ENCODE peak calls at places on chromosomes 12 and 14, in eight cellular contexts. K is lower lobe of right lung; D is esophagus squamous epithelium; C is A549; S is tibial nerve; N is naive thymus-derived CD4-positive, alpha-beta T cell; T is CD8-positive, alpha-beta T cell; Z is adipocyte. J is an unnamed sample. For H3K9me3, the result is how much of the 10 kb centered on the place peaks cover.

GRCh38 chr14:48027115-48027514 is 351.7 kb upstream of the MDGA2 start:
- DNase-seq in N (no peak), T (no peak), S (no peak), C (no peak), K (no peak), Z (no peak), D (no peak), J (no peak)

GRCh38 chr12:51322452-51322851 is 1.5 kb downstream of the BIN2 start:
- DNase-seq in S (no peak), T (no peak), C (no peak), D (no peak), Z (no peak), N (no peak), K (no peak), J (no peak)

GRCh38 chr12:33531261-33531660 is 91.6 kb upstream of the SYT10 start:
- DNase-seq in Z (no peak), S (no peak), N (no peak), C (no peak), K (no peak), D (no peak), T (no peak), J (no peak)

GRCh38 chr12:7351177-7351576 is 47.3 kb downstream of the ACSM4 start:
- DNase-seq in K (no peak), C (no peak), S (no peak), Z (no peak), N (no peak), D (no peak), T (no peak), J (no peak)

GRCh38 chr12:103182299-103182698 is 224.8 kb downstream of the ASCL1 start:
- DNase-seq in N (no peak), K (no peak), Z (no peak), T (no peak), D (no peak), S (no peak), C (no peak), J (no peak)

GRCh38 chr14:99430491-99430890 is 50.2 kb downstream of the SETD3 start:
- DNase-seq in S (no peak), D (no peak), C (peak), T (no peak), Z (no peak), K (peak), N (no peak), J (no peak)

GRCh38 chr12:59708484-59708883 is 112.7 kb downstream of the SLC16A7 start:
- DNase-seq in K (no peak), Z (no peak), D (no peak), N (no peak), S (no peak), C (no peak), T (no peak), J (no peak)

GRCh38 chr12:49377386-49377785 is 10.1 kb downstream of the SPATS2 start:
- DNase-seq in N (no peak), D (no peak), S (no peak), K (no peak), T (no peak), Z (no peak), C (no peak), J (no peak)

GRCh38 chr12:48002773-48003218 is 1.5 kb downstream of the COL2A1 start:
- DNase-seq in C (no peak), N (no peak), S (no peak), Z (peak), T (no peak), K (no peak), D (no peak), J (no peak)

GRCh38 chr14:71739273-71739990 is 192.8 kb upstream of the RGS6 start:
- DNase-seq in K (no peak), S (no peak), D (no peak), N (no peak), T (no peak), C (peak), Z (no peak), J (no peak)

GRCh38 chr12:105168006-105168405 is 60.5 kb downstream of the WASHC4 start:
- DNase-seq in K (no peak), N (no peak), Z (no peak), C (no peak), D (no peak), T (no peak), S (no peak), J (no peak)

GRCh38 chr12:45615268-45615667 is 114.2 kb upstream of the ARID2 start:
- DNase-seq in N (no peak), T (no peak), Z (peak), C (no peak), K (no peak), D (no peak), S (no peak), J (no peak)

GRCh38 chr14:22850944-22851790 is 14.8 kb downstream of the MMP14 start:
- DNase-seq in S (peak), C (no peak), D (no peak), Z (peak), N (no peak), K (peak), T (no peak), J (peak)

GRCh38 chr12:109153711-109154434 is 37.5 kb downstream of the ACACB start:
- DNase-seq in K (no peak), D (no peak), N (no peak), C (peak), Z (no peak), S (no peak), T (no peak), J (no peak)

GRCh38 chr14:103524002-103524785 is 1.6 kb upstream of the CKB start:
- DNase-seq in Z (no peak), T (no peak), D (no peak), N (no peak), S (no peak), K (no peak), C (no peak), J (no peak)

GRCh38 chr12:47705239-47705570 is 625 bp downstream of the RPAP3 start:
- DNase-seq in T (no peak), N (no peak), Z (no peak), D (no peak), K (no peak), C (no peak), S (no peak), J (no peak)

GRCh38 chr12:92971869-92972524 is 42.9 kb upstream of the EEA1 start:
- DNase-seq in N (no peak), S (no peak), T (no peak), K (no peak), C (no peak), Z (peak), D (no peak), J (no peak)

GRCh38 chr14:76323331-76324050 is 52.4 kb upstream of the ESRRB start:
- DNase-seq in D (no peak), Z (no peak), N (no peak), T (no peak), S (no peak), K (no peak), C (no peak), J (no peak)

GRCh38 chr14:31080060-31080459 is 53.9 kb upstream of the STRN3 start:
- DNase-seq in C (no peak), T (no peak), S (no peak), D (no peak), K (no peak), N (no peak), Z (peak), J (no peak)

GRCh38 chr14:102256691-102257090 is 48.3 kb downstream of the MOK start:
- DNase-seq in C (no peak), K (no peak), T (no peak), N (no peak), Z (no peak), S (no peak), D (no peak), J (no peak)

GRCh38 chr12:120290541-120291312 is 976 bp downstream of the RNU4-2 start:
- DNase-seq in K (peak), T (peak), C (peak), S (peak), N (peak), Z (peak), D (no peak), J (peak)

GRCh38 chr12:54125950-54126695 is 62.7 kb downstream of the SMUG1 start:
- DNase-seq in T (peak), N (no peak), S (peak), C (no peak), D (no peak), Z (peak), K (no peak), J (no peak)

GRCh38 chr14:94601961-94602391 is 10.2 kb upstream of the SERPINA3 start:
- DNase-seq in Z (peak), T (no peak), D (no peak), K (no peak), S (peak), N (no peak), C (peak), J (peak)

GRCh38 chr14:68548194-68549056 is 244.4 kb downstream of the ZFP36L1 start:
- DNase-seq in N (no peak), K (peak), D (no peak), T (no peak), Z (peak), C (peak), S (peak), J (peak)

GRCh38 chr12:105025890-105026289 is 39.8 kb downstream of the NOPCHAP1 start:
- DNase-seq in C (no peak), S (peak), K (no peak), N (no peak), T (no peak), Z (peak), D (no peak), J (peak)

GRCh38 chr14:67187826-67188225 is 1.4 kb upstream of the GARIN2 start:
- DNase-seq in C (no peak), Z (peak), D (no peak), N (no peak), T (no peak), K (no peak), S (no peak), J (no peak)

GRCh38 chr12:30201301-30202160 is 417.8 kb upstream of the TMTC1 start:
- DNase-seq in S (no peak), T (no peak), N (no peak), Z (no peak), D (no peak), C (no peak), K (no peak), J (no peak)
- H3K4me3 ChIP-seq in S (peak), T (no peak), N (no peak), Z (peak), D (peak), C (no peak), K (no peak), J (no peak)

GRCh38 chr12:38157933-38158401 is 158.6 kb upstream of the ALG10B start:
- DNase-seq in T (no peak), N (no peak), Z (no peak), S (no peak), D (no peak), C (no peak), K (no peak), J (no peak)
- H3K9me3 ChIP-seq in T (under half), N (under half), Z (under half), S (under half), D (under half), C (under half), K (under half), J (under half)

GRCh38 chr12:57226588-57227314 is 2.8 kb upstream of the SHMT2 start:
- DNase-seq in T (no peak), K (no peak), S (no peak), Z (no peak), C (no peak), N (no peak), D (no peak), J (no peak)
- H3K4me3 ChIP-seq in T (no peak), K (no peak), S (no peak), Z (no peak), C (no peak), N (no peak), D (peak), J (no peak)

GRCh38 chr12:132338781-132339180 is 9.4 kb upstream of the GALNT9 start:
- DNase-seq in T (no peak), N (no peak), Z (no peak), C (no peak), D (no peak), S (no peak), K (no peak), J (no peak)
- H3K9me3 ChIP-seq in T (under half), N (under half), Z (under half), C (under half), D (under half), S (under half), K (under half), J (under half)

DNA sequence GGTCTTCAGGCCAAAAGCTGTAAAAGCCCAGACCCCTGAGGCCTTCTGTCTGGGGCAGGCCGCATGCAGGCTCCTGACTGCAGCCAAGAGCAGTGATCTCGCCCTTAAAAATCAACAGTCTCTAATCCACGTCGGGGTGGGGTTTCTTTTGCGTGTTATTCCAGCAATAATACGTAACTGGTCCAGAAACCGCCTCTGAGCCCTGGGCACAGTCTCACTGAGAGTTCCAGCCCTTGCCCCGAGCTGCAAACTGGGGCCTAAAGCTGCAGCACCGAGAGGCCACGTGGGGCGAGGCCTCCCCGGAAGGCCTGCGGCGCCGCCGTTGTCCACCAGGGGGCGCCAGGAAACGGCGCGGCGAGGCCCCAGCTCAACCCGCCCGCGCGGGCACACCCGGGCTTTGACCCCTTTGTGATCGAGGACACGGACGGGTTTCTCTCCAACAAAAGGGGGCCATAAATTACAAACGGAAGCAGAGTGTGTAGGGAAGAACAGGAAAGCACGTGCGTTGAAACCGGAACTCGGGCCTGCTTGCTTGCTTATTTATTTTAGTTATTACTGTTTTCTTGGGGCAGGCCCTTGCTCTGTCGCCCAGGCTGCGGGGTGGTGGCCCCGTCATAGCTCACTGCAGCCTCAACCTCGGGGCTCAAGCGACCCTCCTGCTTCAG is 87.2 kb downstream of the NINJ2 start:
- DNase-seq in C (peak), K (peak), S (peak), Z (peak), D (no peak), N (peak), T (peak), J (peak)
- H3K4me3 ChIP-seq in C (no peak), K (peak), S (peak), Z (no peak), D (peak), N (no peak), T (peak), J (no peak)

DNA sequence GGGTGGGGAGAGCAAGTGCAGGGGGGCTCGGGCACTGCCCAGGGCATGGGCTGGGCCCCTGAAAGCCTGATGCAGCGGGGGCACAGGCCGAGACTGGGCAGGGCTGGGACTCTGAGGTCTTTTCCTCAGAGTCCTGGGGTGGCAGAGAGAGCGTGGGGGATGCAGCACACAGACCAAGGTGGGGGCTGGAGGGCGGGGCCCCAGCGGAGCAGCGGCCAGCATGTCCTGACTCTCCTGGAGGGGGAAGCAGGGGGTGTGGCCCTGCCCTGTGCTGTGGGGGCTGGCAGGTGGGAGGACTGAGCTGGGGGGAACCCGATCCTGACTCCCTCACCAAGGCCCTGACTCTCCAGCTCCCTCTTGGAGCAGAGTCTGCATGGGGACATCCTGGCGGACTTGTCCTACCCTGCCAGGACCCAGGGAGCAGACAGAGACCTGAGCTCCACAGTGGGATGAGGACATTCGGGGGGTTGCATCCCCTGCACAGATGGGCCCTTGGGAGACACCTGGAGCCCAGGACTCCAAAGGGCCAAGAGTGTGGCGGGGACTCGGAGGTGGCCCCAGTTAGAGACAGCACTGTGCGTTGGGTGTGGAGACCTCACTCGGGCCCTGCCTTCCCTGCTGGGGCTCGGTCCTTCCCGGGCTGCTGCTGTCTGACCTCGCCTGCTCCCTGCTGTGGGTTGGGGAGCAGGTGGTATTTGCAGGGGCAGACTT is 326.1 kb downstream of the TMEM121 start:
- DNase-seq in K (peak), Z (no peak), C (no peak), S (no peak), N (no peak), D (no peak), T (peak), J (no peak)
- H3K9me3 ChIP-seq in K (under half), Z (under half), C (under half), S (under half), N (under half), D (under half), T (under half), J (under half)

DNA sequence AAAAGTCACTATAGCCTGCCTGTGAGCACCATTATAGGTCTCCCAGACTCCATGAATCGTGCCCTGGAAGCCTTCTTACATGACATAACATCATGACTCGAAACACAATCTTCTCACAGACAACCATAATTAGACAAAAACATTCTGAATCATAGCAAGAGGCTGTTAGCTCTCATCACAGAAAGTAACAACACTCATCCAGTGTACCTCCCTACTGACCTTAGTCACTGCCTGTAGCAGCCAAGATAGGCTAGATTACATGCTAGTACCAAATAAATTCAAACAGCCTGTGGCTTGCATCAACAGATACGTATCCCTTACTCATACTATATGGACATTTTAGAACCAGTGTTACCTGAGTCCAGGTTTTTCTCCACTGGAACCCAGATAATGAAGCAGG is 663.8 kb upstream of the FOXG1 start:
- DNase-seq in Z (no peak), K (no peak), C (no peak), N (no peak), T (no peak), S (no peak), D (no peak), J (no peak)
- H3K4me3 ChIP-seq in Z (no peak), K (no peak), C (no peak), N (no peak), T (no peak), S (no peak), D (no peak), J (no peak)